ENCODE peak calls at places on chromosomes 11 and 22, in five cellular contexts. P is GM13977, D is gastrocnemius medialis, A is OCI-LY7, T is HCT116. W is an unnamed sample.

GRCh38 chr11:61061081-61061826 is 41.0 kb upstream of the CD5 start:
- DNase-seq in P (peak), T (peak), A (peak), D (no peak), W (peak)

GRCh38 chr22:44292007-44292370 is 20.8 kb downstream of the SHISAL1 start:
- DNase-seq in D (no peak), A (no peak), T (no peak), P (no peak), W (no peak)

GRCh38 chr11:128207861-128208321 is 379.5 kb downstream of the ETS1 start:
- DNase-seq in D (no peak), T (peak), A (no peak), P (no peak), W (peak)

GRCh38 chr11:2561283-2562180 is 116.7 kb downstream of the KCNQ1 start:
- DNase-seq in T (no peak), D (no peak), P (no peak), A (no peak), W (no peak)

GRCh38 chr22:24011735-24012068 is 598 bp downstream of the CABIN1 start:
- DNase-seq in A (no peak), T (no peak), D (no peak), P (no peak), W (peak)

GRCh38 chr11:63906087-63906486 is 10.9 kb downstream of the RCOR2 start:
- DNase-seq in T (no peak), P (no peak), A (no peak), D (no peak), W (no peak)

GRCh38 chr11:16779436-16779835 is 41.0 kb downstream of the C11orf58 start:
- DNase-seq in D (no peak), A (no peak), P (no peak), T (peak), W (no peak)

GRCh38 chr22:33597274-33597985 is 322.8 kb downstream of the LARGE1 start:
- DNase-seq in P (no peak), T (no peak), A (no peak), D (no peak), W (no peak)

GRCh38 chr11:12052676-12053605 is 44.5 kb upstream of the DKK3 start:
- DNase-seq in T (no peak), D (peak), P (peak), A (no peak), W (no peak)

GRCh38 chr11:36412781-36413383 is 97.2 kb downstream of the TRAF6 start:
- DNase-seq in D (no peak), T (no peak), P (no peak), A (no peak), W (peak)

GRCh38 chr11:126430581-126431320 is 75.3 kb downstream of the ST3GAL4 start:
- DNase-seq in T (no peak), P (no peak), D (no peak), A (no peak), W (no peak)

GRCh38 chr11:40315122-40315521 is 1144.3 kb downstream of the LRRC4C start:
- DNase-seq in D (no peak), A (no peak), P (no peak), T (no peak), W (no peak)

GRCh38 chr11:105367129-105367528 is 227.6 kb upstream of the CARD18 start:
- DNase-seq in T (no peak), D (no peak), A (no peak), P (no peak), W (no peak)

GRCh38 chr22:49432211-49432905 is 395.3 kb downstream of the BRD1 start:
- DNase-seq in P (no peak), D (no peak), T (no peak), A (no peak), W (no peak)

GRCh38 chr11:14193644-14194043 is 165.3 kb downstream of the RRAS2 start:
- DNase-seq in D (no peak), P (no peak), T (no peak), A (no peak), W (no peak)

GRCh38 chr11:117497206-117497951 is 169.7 kb downstream of the CEP164 start:
- DNase-seq in P (no peak), A (no peak), D (no peak), T (no peak), W (no peak)

GRCh38 chr11:70464509-70465361 is 66.4 kb downstream of the CTTN start:
- DNase-seq in T (no peak), D (no peak), A (no peak), P (no peak), W (no peak)

GRCh38 chr11:132334769-132335280 is 964.4 kb downstream of the NTM start:
- DNase-seq in D (no peak), T (no peak), P (no peak), A (no peak), W (no peak)

GRCh38 chr11:8776209-8776608 is 93.6 kb downstream of the RPL27A start:
- DNase-seq in D (no peak), P (no peak), T (no peak), A (no peak), W (no peak)

GRCh38 chr22:39960791-39961746 is 872 bp downstream of the TMA7B start:
- DNase-seq in A (no peak), T (no peak), D (peak), P (peak), W (peak)

GRCh38 chr11:111327908-111328624 is 29.7 kb downstream of the POU2AF3 start:
- DNase-seq in A (no peak), P (no peak), T (no peak), D (peak), W (no peak)

GRCh38 chr11:48087974-48088681 is 107.8 kb downstream of the PTPRJ start:
- DNase-seq in P (no peak), A (no peak), T (no peak), D (no peak), W (no peak)

GRCh38 chr11:128240546-128240945 is 346.8 kb downstream of the ETS1 start:
- DNase-seq in D (no peak), A (no peak), T (no peak), P (no peak), W (peak)

GRCh38 chr11:104891135-104891534 is 7.1 kb downstream of the CASP12 start:
- DNase-seq in D (no peak), A (no peak), T (no peak), P (no peak), W (no peak)

GRCh38 chr22:20439556-20439927 is 1.9 kb upstream of the SCARF2 start:
- DNase-seq in A (no peak), T (no peak), P (peak), D (no peak), W (no peak)
- TF ChIP-seq CTCF in A (no peak), T (no peak), P (no peak), D (no peak), W (no peak)

DNA sequence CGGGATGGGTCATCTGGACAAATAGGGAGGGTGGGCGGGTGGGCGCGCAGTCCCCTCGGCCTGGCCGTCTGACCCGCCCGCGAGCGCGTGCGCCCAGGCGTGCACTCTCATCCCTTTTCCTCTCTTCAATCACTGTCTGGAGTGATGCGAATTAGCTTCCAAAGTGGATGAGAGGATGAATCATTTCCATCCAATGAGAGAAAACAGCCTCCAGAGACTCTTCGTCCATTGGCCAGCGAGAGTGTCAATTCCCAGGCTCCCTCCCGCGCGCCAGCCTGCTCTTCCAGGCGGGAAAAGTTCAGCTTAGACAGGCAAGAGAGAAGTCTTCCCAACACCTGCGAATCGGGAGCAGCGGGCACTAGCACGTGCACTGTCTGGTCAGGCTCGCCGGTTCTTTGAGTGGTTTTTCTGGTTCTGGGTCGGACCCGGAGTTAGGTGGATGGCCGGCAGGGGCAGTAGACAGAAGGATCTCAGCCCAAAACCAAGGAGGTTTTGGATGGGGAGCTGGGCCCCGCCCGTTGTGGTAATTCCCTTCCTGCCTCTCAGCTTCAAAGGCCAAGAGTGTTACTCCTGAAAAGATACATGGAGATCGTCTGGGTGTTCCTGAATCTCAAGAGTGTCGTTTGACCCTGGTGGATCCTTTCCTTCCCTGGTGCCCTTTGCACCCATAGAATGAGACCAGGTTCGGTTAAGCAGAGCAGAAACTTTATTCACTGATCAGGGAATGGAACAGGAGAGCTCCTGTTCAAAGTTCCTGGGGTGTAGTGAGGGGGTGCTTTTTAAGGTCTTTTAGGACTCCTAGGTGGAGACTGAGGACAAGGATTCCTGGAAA is 33.4 kb upstream of the GLYATL1 start:
- DNase-seq in D (peak), T (no peak), A (no peak), P (no peak), W (peak)
- TF ChIP-seq CTCF in D (no peak), T (peak), A (no peak), P (no peak), W (peak)

GRCh38 chr22:43203471-43203981 is 16.6 kb upstream of the TTLL12 start:
- DNase-seq in A (no peak), T (no peak), P (no peak), D (no peak), W (no peak)
- TF ChIP-seq CTCF in A (no peak), T (no peak), P (no peak), D (no peak), W (no peak)

DNA sequence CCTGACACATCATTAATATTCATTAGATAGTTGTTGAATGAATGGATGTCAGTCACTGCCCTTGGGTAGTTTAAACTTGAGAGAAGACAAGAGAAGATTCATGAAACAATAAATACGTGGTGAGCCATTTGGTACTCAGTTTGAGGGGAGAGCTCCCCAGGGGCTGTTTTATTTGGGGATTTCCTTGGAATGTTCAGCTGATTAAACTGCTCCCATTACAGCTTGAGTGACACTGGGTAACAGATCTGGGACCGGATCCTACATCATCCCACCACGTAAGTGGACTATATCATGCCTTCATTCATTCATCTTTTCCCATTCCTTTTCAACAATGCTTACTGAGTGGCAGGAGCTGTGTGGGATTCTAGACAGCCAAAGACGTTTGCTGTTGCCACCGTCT is 162.0 kb downstream of the FAT3 start:
- DNase-seq in D (no peak), A (no peak), P (no peak), T (no peak), W (no peak)
- TF ChIP-seq CTCF in D (no peak), A (no peak), P (no peak), T (no peak), W (no peak)

GRCh38 chr22:36946436-36947158 is 33.2 kb downstream of the CSF2RB start:
- DNase-seq in D (no peak), P (no peak), T (no peak), A (peak), W (no peak)
- TF ChIP-seq CTCF in D (no peak), P (peak), T (no peak), A (peak), W (no peak)

GRCh38 chr11:68388595-68389198 is 71.9 kb upstream of the PPP6R3 start:
- DNase-seq in A (no peak), P (no peak), D (no peak), T (no peak), W (no peak)
- TF ChIP-seq CTCF in A (no peak), P (no peak), D (no peak), T (no peak), W (no peak)

GRCh38 chr11:115238802-115239201 is 265.4 kb downstream of the CADM1 start:
- DNase-seq in P (no peak), T (no peak), A (no peak), D (no peak), W (no peak)
- TF ChIP-seq CTCF in P (no peak), T (no peak), A (peak), D (no peak), W (peak)

DNA sequence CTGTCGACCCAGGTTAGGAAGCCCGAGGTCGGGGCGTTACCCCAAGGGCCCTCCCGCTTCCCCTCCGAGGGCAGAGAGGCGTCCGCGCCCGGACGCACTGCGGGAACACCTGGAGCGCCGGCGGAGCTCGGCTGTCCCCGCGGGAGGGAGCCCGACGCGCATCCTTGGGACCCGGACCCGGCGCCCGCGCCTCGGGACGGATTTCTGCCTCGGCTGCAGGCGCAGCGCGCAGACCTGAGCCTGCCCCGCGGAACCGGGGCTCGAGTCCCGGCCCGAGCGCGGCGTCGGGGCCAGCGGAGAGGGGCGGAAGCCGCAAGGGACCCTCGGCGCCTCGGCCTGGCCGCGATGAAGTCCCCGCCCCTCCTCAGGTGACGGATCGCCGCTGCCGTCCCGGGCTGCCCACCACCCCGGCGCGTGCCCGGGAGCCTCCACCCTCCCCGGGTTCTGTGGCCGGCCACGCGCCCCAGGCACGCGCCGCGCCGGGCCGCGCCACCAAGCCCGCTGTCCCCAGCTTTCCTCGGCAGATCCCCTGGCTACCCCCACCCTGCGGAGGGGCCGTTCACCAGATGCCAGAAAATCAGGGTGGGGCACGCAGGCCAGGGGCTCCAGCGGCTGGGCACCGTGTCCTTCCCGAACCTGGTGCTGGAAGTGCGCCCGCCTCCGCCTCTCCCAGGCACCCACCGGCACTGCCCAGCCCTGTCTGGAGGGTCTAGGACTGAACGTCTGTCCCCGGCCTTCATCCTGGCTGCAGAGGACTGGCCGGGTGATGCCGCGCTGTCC is 407 bp downstream of the GLB1L3 start:
- DNase-seq in P (no peak), T (no peak), D (no peak), A (no peak), W (no peak)
- TF ChIP-seq CTCF in P (no peak), T (no peak), D (no peak), A (no peak), W (no peak)

W was measured in astrocyte of the spinal cord.